ENCODE peak calls at places on chromosomes 5 and 9, in four cellular contexts. D, S, I and U are unnamed samples.

GRCh38 chr5:95631991-95632675 is 12.2 kb downstream of the GPR150 start:
- DNase-seq in D (no peak), S (peak; percentile 48), I (no peak), U (peak; percentile 68)

GRCh38 chr5:15013654-15014463 is 142.3 kb upstream of the ANKH start:
- DNase-seq in D (peak; percentile 42), I (no peak), S (peak; percentile 44), U (peak; percentile 74)

GRCh38 chr9:93223241-93224180 is 39.6 kb downstream of the WNK2 start:
- DNase-seq in D (peak; percentile 65), S (peak; percentile 84), I (no peak), U (no peak)

GRCh38 chr9:93588641-93589609 is 12.5 kb downstream of the PHF2 start:
- DNase-seq in I (no peak), S (no peak), D (no peak), U (peak; percentile 29)

GRCh38 chr5:57221049-57221568 is 47.2 kb downstream of the GPBP1 start:
- DNase-seq in I (no peak), S (peak; percentile 32), D (peak; percentile 42), U (peak; percentile 83)

GRCh38 chr5:158388018-158388417 is 529.1 kb upstream of the CLINT1 start:
- DNase-seq in I (no peak), S (peak; percentile 45), D (no peak), U (no peak)

GRCh38 chr9:98253563-98253962 is 1.9 kb downstream of the TBC1D2 start:
- DNase-seq in D (no peak), S (no peak), I (no peak), U (no peak)

GRCh38 chr9:19510907-19511306 is 102.1 kb downstream of the ACER2 start:
- DNase-seq in S (no peak), I (no peak), D (no peak), U (no peak)

GRCh38 chr5:159567461-159567860 is 237.2 kb upstream of the IL12B start:
- DNase-seq in S (no peak), D (no peak), I (no peak), U (no peak)

GRCh38 chr5:30894811-30895210 is 298.7 kb upstream of the CDH6 start:
- DNase-seq in S (no peak), D (no peak), I (no peak), U (no peak)

GRCh38 chr9:134377976-134378375 is 51.7 kb downstream of the RXRA start:
- DNase-seq in D (peak; percentile 67), I (no peak), S (peak; percentile 84), U (no peak)

GRCh38 chr5:177565046-177565445 is 10.7 kb upstream of the FAM193B start:
- DNase-seq in S (no peak), D (no peak), I (no peak), U (no peak)

GRCh38 chr5:150801117-150801927 is 22.8 kb downstream of the SMIM3 start:
- DNase-seq in D (peak; percentile 59), S (peak; percentile 48), I (no peak), U (peak; percentile 80)

GRCh38 chr9:32431196-32431595 is 46.8 kb downstream of the ACO1 start:
- DNase-seq in D (no peak), I (no peak), S (no peak), U (no peak)

GRCh38 chr9:137130176-137130755 is 8.7 kb upstream of the GRIN1 start:
- DNase-seq in I (no peak), D (no peak), S (no peak), U (no peak)

GRCh38 chr5:61167382-61167781 is 5.1 kb upstream of the SMIM15 start:
- DNase-seq in S (peak; percentile 57), I (no peak), D (peak; percentile 24), U (peak; percentile 55)

GRCh38 chr5:31361906-31362900 is 168.7 kb downstream of the CDH6 start:
- DNase-seq in D (no peak), I (no peak), S (no peak), U (no peak)

GRCh38 chr5:107615173-107615856 is 55.4 kb downstream of the EFNA5 start:
- DNase-seq in I (no peak), S (no peak), D (no peak), U (no peak)

GRCh38 chr5:123690821-123691220 is 178.8 kb downstream of the CSNK1G3 start:
- DNase-seq in S (no peak), I (no peak), D (no peak), U (no peak)

GRCh38 chr5:179288101-179288808 is 57.0 kb downstream of the ADAMTS2 start:
- DNase-seq in D (no peak), S (no peak), I (no peak), U (no peak)

GRCh38 chr9:79858509-79858908 is 286.7 kb downstream of the TLE4 start:
- DNase-seq in D (peak; percentile 33), I (no peak), S (peak; percentile 40), U (peak; percentile 4)

GRCh38 chr5:2865856-2866546 is 114.5 kb upstream of the IRX2 start:
- DNase-seq in D (no peak), S (no peak), I (no peak), U (no peak)

GRCh38 chr9:128898382-128898781 is 16.4 kb downstream of the LRRC8A start:
- DNase-seq in I (no peak), S (no peak), D (no peak), U (no peak)

GRCh38 chr5:181167814-181168488 is 20.6 kb downstream of the OR2V2 start:
- DNase-seq in D (no peak), I (no peak), S (no peak), U (no peak)

GRCh38 chr5:171874210-171874609 is 88.6 kb downstream of the SMIM23 start:
- DNase-seq in S (no peak), D (no peak), I (no peak), U (no peak)

GRCh38 chr5:59535561-59535960 is 358.0 kb downstream of the PDE4D start:
- DNase-seq in S (no peak), I (no peak), D (no peak), U (no peak)

DNA sequence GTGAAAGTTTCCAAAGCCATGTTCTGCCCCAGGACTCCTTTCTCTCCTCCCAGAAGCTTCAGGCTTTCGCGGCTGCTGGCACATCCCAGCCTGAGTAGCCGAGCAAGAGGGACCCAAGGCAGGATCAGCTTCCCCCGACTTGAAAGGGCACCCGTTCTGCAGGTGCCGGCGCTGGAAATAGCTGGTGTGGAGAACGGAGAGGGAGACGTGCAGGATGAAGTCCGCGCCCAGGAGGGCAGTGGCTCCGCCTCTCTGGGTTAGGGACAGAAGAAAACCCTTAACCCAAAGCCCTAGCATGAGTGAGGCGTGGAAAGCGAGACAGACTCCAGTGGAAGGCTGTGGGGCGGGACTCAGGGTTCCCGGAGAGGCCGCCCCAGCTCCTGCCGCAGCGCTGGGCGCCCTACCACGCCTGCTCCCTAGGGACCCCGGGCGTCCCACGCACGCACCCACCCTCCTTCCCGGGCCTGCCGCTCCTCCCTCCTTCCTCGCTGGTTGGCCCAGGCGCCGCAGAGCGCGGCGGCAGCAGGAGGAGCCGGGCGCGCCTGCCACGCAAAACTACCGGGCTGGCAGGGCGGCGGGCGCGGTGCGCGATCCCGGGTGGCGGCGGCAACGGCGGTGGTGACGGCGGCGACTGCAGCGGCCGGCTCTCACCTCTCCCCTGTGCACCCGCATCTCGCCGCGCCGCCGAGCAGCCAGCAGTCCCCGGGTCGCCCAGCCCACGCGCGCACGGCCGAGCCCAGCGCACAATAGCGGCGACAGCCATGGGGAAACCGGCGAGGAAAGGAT is at the start of gene SLC1A1:
- DNase-seq in I (peak; percentile 53), S (peak; percentile 73), D (peak; percentile 60), U (peak; percentile 69)
- TF ChIP-seq POLR2A in I (no peak), S (peak; percentile 58), D (peak; percentile 41), U (no peak)

GRCh38 chr5:50672663-50673062 is 6.2 kb downstream of the PARP8 start:
- DNase-seq in D (no peak), S (no peak), I (no peak), U (no peak)

DNA sequence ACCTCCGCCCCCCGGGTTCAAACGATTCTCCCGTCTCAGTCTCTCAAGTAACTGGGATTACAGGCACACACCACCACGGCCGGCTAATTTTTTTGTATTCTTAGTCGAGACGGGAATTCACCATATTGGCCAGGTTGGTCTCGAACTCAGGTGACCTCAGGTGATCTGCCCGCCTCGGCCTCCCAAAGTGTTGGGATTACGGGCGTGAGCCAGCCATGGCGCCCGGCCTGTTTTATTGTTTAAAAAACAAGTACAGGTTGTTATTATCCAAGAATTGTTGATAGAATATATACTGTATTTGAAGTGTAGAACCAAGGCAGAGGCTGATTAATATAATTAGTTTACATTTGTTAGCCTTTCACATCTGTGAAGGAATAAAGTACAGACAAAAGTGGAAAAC is 8.9 kb downstream of the PARP8 start:
- DNase-seq in I (no peak), D (no peak), S (no peak), U (no peak)
- H3K4me1 ChIP-seq in I (no peaks in the 10 kb centered on the region), D (no peaks in the 10 kb centered on the region), S (peaks cover 5% of the 10 kb centered on the region), U (no peaks in the 10 kb centered on the region)

DNA sequence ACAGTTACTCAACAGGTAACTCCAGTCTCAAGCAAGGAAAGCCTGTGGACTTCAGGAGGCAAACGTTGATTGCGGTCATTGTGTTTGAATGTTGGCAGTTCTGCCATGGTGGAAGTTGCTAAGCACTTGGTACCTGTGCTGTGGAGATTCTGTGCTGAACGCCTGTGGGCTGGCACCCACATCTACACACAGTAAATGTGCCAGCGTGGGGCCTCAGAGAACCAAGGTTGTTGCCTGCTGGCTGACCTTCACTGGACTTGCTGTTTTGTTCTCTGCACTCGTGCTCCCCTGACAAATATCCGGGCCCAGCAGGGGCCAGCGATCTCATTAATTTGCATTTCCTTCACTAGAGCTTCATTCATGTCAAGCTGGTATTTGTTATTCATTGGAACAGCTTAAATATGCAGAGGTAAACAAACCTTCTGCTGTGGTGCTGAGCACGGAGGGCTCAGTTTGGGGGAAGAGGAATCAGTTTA is 141.8 kb downstream of the PRKACG start:
- DNase-seq in D (no peak), S (peak; percentile 47), I (no peak), U (no peak)
- TF ChIP-seq POLR2A in D (no peak), S (no peak), I (no peak), U (no peak)

GRCh38 chr5:134553816-134554215 is 28.3 kb downstream of the JADE2 start:
- DNase-seq in D (no peak), I (no peak), S (no peak), U (peak; percentile 26)
- H3K4me1 ChIP-seq in D (peaks cover 78% of the 10 kb centered on the region), I (peaks cover 35% of the 10 kb centered on the region), S (peaks cover 44% of the 10 kb centered on the region), U (peaks cover 68% of the 10 kb centered on the region)

DNA sequence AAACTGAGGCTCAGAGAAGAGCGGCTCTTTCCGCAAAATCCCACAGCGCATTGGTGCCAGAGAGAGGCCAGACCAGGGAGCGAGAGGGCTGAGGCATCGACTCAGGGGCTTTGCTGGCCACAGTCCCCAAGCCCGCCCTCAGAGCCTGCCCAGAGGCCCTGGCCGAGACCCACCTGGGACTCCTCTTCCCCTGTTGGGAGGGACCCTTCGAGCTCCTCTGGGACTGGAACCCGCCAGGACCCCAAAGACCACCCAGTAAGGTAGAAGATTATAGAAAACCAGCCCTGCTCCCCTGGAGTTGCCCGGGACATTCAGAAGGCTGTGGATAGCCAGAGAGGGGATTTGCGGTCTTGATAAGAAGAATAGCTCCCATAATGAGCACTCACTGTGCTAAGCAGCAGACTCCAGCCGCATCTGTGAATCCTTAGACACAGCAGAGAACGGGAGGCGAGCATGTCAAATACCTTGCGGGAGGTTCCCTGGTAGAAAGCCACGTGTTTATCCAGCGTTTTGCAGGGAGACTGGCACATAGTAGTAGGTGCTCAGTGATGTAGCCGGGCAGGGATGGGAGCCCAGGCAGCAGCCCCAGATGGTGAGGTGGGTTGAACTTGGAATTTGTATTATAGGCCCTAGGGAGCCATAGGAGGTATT is 651 bp upstream of the AK1 start:
- DNase-seq in S (no peak), I (no peak), D (no peak), U (no peak)
- TF ChIP-seq POLR2A in S (no peak), I (no peak), D (no peak), U (no peak)

DNA sequence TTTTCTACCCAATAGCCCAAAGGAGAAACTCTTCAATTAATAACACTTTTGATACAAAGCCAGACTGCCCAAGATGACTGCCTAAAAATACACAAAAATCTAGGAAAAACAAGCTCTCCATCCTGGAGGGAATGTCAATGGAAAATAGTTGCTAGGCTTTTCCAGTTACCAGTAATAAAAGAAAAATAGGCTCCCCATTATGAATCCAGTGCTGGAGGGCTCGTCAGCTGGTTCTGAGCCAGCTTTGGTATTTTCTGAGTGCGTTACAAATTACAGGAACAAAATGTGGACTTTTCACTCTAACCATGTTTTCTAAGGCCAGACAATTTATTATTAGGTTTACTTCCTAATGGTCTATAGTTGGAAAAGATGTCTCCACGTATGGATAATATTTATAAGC is 414.5 kb downstream of the ACTL7B start:
- DNase-seq in D (no peak), S (no peak), I (no peak), U (no peak)
- H3K4me1 ChIP-seq in D (peaks cover 17% of the 10 kb centered on the region), S (peaks cover 24% of the 10 kb centered on the region), I (peaks cover 3% of the 10 kb centered on the region), U (peaks cover 29% of the 10 kb centered on the region)